ENCODE peak calls at places on chromosome 14, in five cellular contexts. J, H, K, Z and U are unnamed samples.

GRCh38 chr14:80901813-80902212 is 39.7 kb downstream of the CEP128 start:
- DNase-seq in H (no peak), J (no peak), Z (no peak), K (no peak), U (no peak)

GRCh38 chr14:36222952-36223468 is 46.5 kb upstream of the PTCSC3 start:
- DNase-seq in K (no peak), Z (no peak), J (no peak), H (no peak), U (no peak)

GRCh38 chr14:38001501-38001900 is 206.2 kb upstream of the SSTR1 start:
- DNase-seq in K (no peak), H (no peak), J (no peak), Z (no peak), U (no peak)

GRCh38 chr14:101246894-101247853 is 314.1 kb upstream of the DIO3 start:
- DNase-seq in K (no peak), Z (no peak), J (no peak), H (no peak), U (no peak)

GRCh38 chr14:104009297-104009696 is 67.0 kb upstream of the RD3L start:
- DNase-seq in K (no peak), J (no peak), H (no peak), Z (no peak), U (no peak)

GRCh38 chr14:23045419-23046357 is 3.7 kb downstream of the PSMB11 start:
- DNase-seq in Z (no peak), K (no peak), H (no peak), J (no peak), U (no peak)

GRCh38 chr14:90354551-90355298 is 23.0 kb upstream of the NRDE2 start:
- DNase-seq in Z (no peak), K (no peak), J (no peak), H (no peak), U (no peak)

GRCh38 chr14:52948836-52949235 is 2.0 kb downstream of the FERMT2 start:
- DNase-seq in K (no peak), Z (peak; percentile 25), H (no peak), J (no peak), U (no peak)

GRCh38 chr14:100894416-100894815 is 9.1 kb downstream of the RTL1 start:
- DNase-seq in J (no peak), Z (no peak), H (no peak), K (no peak), U (no peak)

GRCh38 chr14:31934767-31935266 is 142.3 kb upstream of the ARHGAP5 start:
- DNase-seq in H (no peak), K (no peak), J (peak; percentile 44), Z (peak; percentile 69), U (peak; percentile 70)

GRCh38 chr14:36208690-36209278 is 32.3 kb upstream of the PTCSC3 start:
- DNase-seq in H (no peak), Z (no peak), K (no peak), J (no peak), U (no peak)

GRCh38 chr14:60153996-60154395 is 11.2 kb downstream of the DHRS7 start:
- DNase-seq in H (no peak), Z (no peak), K (no peak), J (no peak), U (no peak)

GRCh38 chr14:96197969-96198368 is 6.7 kb upstream of the BDKRB2 start:
- DNase-seq in J (no peak), H (no peak), Z (no peak), K (no peak), U (no peak)

GRCh38 chr14:103292426-103293374 is 41.3 kb upstream of the EIF5 start:
- DNase-seq in J (peak; percentile 76), Z (peak; percentile 85), H (peak; percentile 55), K (peak; percentile 13), U (peak; percentile 37)

GRCh38 chr14:101174522-101174838 is 271.0 kb upstream of the RTL1 start:
- DNase-seq in J (no peak), Z (no peak), K (no peak), H (no peak), U (no peak)

GRCh38 chr14:68627868-68628604 is 164.8 kb downstream of the ZFP36L1 start:
- DNase-seq in H (no peak), J (no peak), Z (peak; percentile 88), K (no peak), U (peak; percentile 76)

GRCh38 chr14:100761481-100761880 is 34.8 kb downstream of the DLK1 start:
- DNase-seq in H (peak; percentile 62), Z (no peak), K (no peak), J (peak; percentile 59), U (peak; percentile 40)

GRCh38 chr14:63273717-63274673 is 44.7 kb downstream of the GPHB5 start:
- DNase-seq in K (no peak), Z (no peak), J (no peak), H (no peak), U (no peak)

GRCh38 chr14:98786456-98786855 is 485.5 kb downstream of the BCL11B start:
- DNase-seq in K (no peak), Z (no peak), J (no peak), H (no peak), U (no peak)

GRCh38 chr14:102209224-102209966 is 69.7 kb downstream of the WDR20 start:
- DNase-seq in Z (peak; percentile 32), K (no peak), H (no peak), J (peak; percentile 11), U (peak; percentile 28)

GRCh38 chr14:88866305-88866704 is 41.9 kb downstream of the TTC8 start:
- DNase-seq in K (no peak), Z (peak; percentile 7), J (no peak), H (no peak), U (no peak)

GRCh38 chr14:76870146-76870545 is 43.9 kb downstream of the LRRC74A start:
- DNase-seq in J (no peak), K (no peak), Z (peak; percentile 58), H (no peak), U (no peak)

GRCh38 chr14:94376976-94377865 is 11.2 kb downstream of the SERPINA1 start:
- DNase-seq in J (no peak), Z (no peak), H (no peak), K (no peak), U (no peak)

GRCh38 chr14:93962701-93963601 is 13.4 kb downstream of the ASB2 start:
- DNase-seq in J (no peak), H (no peak), Z (no peak), K (no peak), U (no peak)

GRCh38 chr14:20690848-20691640 is 2.5 kb downstream of the ANG start:
- DNase-seq in J (no peak), H (peak; percentile 60), K (no peak), Z (peak; percentile 76), U (peak; percentile 67)

GRCh38 chr14:67618617-67619063 is 1.1 kb upstream of the ARG2 start:
- DNase-seq in H (no peak), J (peak; percentile 69), K (no peak), Z (peak; percentile 62), U (peak; percentile 76)

GRCh38 chr14:77025744-77026165 is 2.8 kb downstream of the IRF2BPL start:
- DNase-seq in K (no peak), Z (peak; percentile 65), J (no peak), H (no peak), U (no peak)

GRCh38 chr14:23432102-23432925 is 3.1 kb downstream of the MYH7 start:
- DNase-seq in K (no peak), H (no peak), Z (no peak), J (no peak), U (no peak)

GRCh38 chr14:71686677-71687076 is 245.6 kb upstream of the RGS6 start:
- DNase-seq in J (no peak), Z (no peak), H (no peak), K (no peak), U (no peak)

GRCh38 chr14:55298423-55298822 is 27.2 kb downstream of the FBXO34 start:
- DNase-seq in Z (no peak), H (no peak), J (no peak), K (no peak), U (no peak)

GRCh38 chr14:22427771-22428228 is 161.2 kb downstream of the DAD1 start:
- DNase-seq in J (peak; percentile 41), H (no peak), K (no peak), Z (peak; percentile 17), U (no peak)

GRCh38 chr14:53144244-53144643 is 8.9 kb downstream of the DDHD1 start:
- DNase-seq in J (no peak), Z (no peak), H (no peak), K (no peak), U (no peak)

GRCh38 chr14:93536945-93537344 is 106.2 kb downstream of the UNC79 start:
- DNase-seq in K (no peak), Z (peak; percentile 68), J (no peak), H (no peak), U (no peak)